ENCODE peak calls at places on chromosomes 11 and 22, in five cellular contexts. S is right cardiac atrium, K is progenitor cell of endocrine pancreas, D is EH, H is BE2C. C is an unnamed sample.

GRCh38 chr11:86251285-86251830 is 6.8 kb downstream of the EED start:
- DNase-seq in S (no peak), K (no peak), D (peak; percentile 16), H (no peak), C (no peak)

GRCh38 chr11:100671471-100671870 is 15.6 kb upstream of the ARHGAP42 start:
- DNase-seq in S (no peak), K (no peak), D (peak; percentile 74), H (no peak), C (no peak)

GRCh38 chr22:23564276-23564675 is 15.8 kb downstream of the IGLL1 start:
- DNase-seq in S (no peak), K (no peak), D (no peak), H (no peak), C (peak; percentile 81)

GRCh38 chr22:39176067-39176621 is 23.7 kb upstream of the CBX7 start:
- DNase-seq in S (peak; percentile 92), K (no peak), D (peak; percentile 93), H (no peak), C (peak; percentile 93)

GRCh38 chr11:128776434-128777284 is 82.8 kb downstream of the FLI1 start:
- DNase-seq in S (peak; percentile 92), K (peak; percentile 50), D (peak; percentile 15), H (peak; percentile 78), C (peak; percentile 95)

GRCh38 chr11:32527191-32527590 is 56.4 kb upstream of the EIF3M start:
- DNase-seq in S (no peak), K (no peak), D (no peak), H (no peak), C (no peak)

GRCh38 chr22:45226681-45227186 is 14.0 kb downstream of the KIAA0930 start:
- DNase-seq in S (peak; percentile 54), K (no peak), D (peak; percentile 30), H (no peak), C (peak; percentile 98)

GRCh38 chr22:42432020-42432596 is at the start of gene NFAM1:
- DNase-seq in S (peak; percentile 80), K (no peak), D (no peak), H (peak; percentile 67), C (peak; percentile 37)

GRCh38 chr22:23859201-23859600 is 1.5 kb downstream of the SLC2A11 start:
- DNase-seq in S (no peak), K (no peak), D (no peak), H (no peak), C (no peak)

GRCh38 chr11:128240546-128240945 is 346.8 kb downstream of the ETS1 start:
- DNase-seq in S (no peak), K (no peak), D (no peak), H (no peak), C (peak; percentile 77)

GRCh38 chr22:45718391-45718790 is 46.8 kb downstream of the ATXN10 start:
- DNase-seq in S (no peak), K (no peak), D (peak; percentile 10), H (no peak), C (no peak)

GRCh38 chr11:36532908-36533601 is 23.0 kb upstream of the TRAF6 start:
- DNase-seq in S (no peak), K (no peak), D (no peak), H (no peak), C (no peak)

GRCh38 chr11:99277281-99277680 is 256.5 kb downstream of the CNTN5 start:
- DNase-seq in S (no peak), K (no peak), D (no peak), H (no peak), C (no peak)

GRCh38 chr22:29201722-29202230 is 3.9 kb upstream of the EMID1 start:
- DNase-seq in S (no peak), K (no peak), D (no peak), H (no peak), C (peak; percentile 76)

GRCh38 chr22:33443688-33444087 is 385.5 kb upstream of the SYN3 start:
- DNase-seq in S (peak; percentile 79), K (no peak), D (no peak), H (no peak), C (no peak)

GRCh38 chr22:35542157-35542971 is 1.7 kb downstream of the RASD2 start:
- DNase-seq in S (no peak), K (no peak), D (no peak), H (no peak), C (no peak)

GRCh38 chr22:26892401-26893033 is 235.1 kb downstream of the MIAT start:
- DNase-seq in S (peak; percentile 57), K (no peak), D (peak; percentile 57), H (peak; percentile 30), C (no peak)

GRCh38 chr22:28896611-28897010 is 13.2 kb downstream of the ZNRF3 start:
- DNase-seq in S (no peak), K (no peak), D (no peak), H (no peak), C (no peak)

GRCh38 chr22:45678961-45679912 is 7.6 kb downstream of the ATXN10 start:
- DNase-seq in S (no peak), K (no peak), D (peak; percentile 79), H (no peak), C (peak; percentile 62)

GRCh38 chr11:102225689-102226562 is 91.4 kb upstream of the BIRC3 start:
- DNase-seq in S (no peak), K (no peak), D (peak; percentile 98), H (no peak), C (peak; percentile 78)

GRCh38 chr11:96155627-96156378 is 187.2 kb downstream of the MAML2 start:
- DNase-seq in S (peak; percentile 87), K (no peak), D (peak; percentile 99), H (peak; percentile 71), C (peak; percentile 59)

GRCh38 chr11:68749501-68750196 is 1.7 kb downstream of the TESMIN start:
- DNase-seq in S (no peak), K (no peak), D (no peak), H (no peak), C (no peak)

GRCh38 chr11:109138200-109138599 is 283.8 kb upstream of the C11orf87 start:
- DNase-seq in S (no peak), K (no peak), D (no peak), H (no peak), C (no peak)

GRCh38 chr11:42972741-42973140 is 339.1 kb upstream of the API5 start:
- DNase-seq in S (no peak), K (no peak), D (no peak), H (peak; percentile 26), C (no peak)

GRCh38 chr11:72850832-72851231 is 36.6 kb downstream of the ATG16L2 start:
- DNase-seq in S (no peak), K (no peak), D (no peak), H (no peak), C (no peak)

GRCh38 chr11:2799881-2800654 is 85.5 kb downstream of the CDKN1C start:
- DNase-seq in S (peak; percentile 34), K (peak; percentile 8), D (peak; percentile 7), H (peak; percentile 2), C (peak; percentile 90)

C was measured in osteoblast.